ENCODE peak calls at places on chromosomes 7 and 10, in seven cellular contexts. One of them, this sample, is unnamed.

GRCh38 chr7:139571651-139572050 is 48.2 kb downstream of the CLEC2L start:
- DNase-seq in pancreas: no peak
- DNase-seq in GDM1: no peak
- DNase-seq in fibroblast of mammary gland: no peak
- DNase-seq in lower lobe of right lung: no peak
- DNase-seq in cardiac muscle cell: no peak
- DNase-seq in foreskin keratinocyte: no peak
- DNase-seq in this sample: no peak

GRCh38 chr7:78523903-78524302 is 725.3 kb downstream of the PHTF2 start:
- DNase-seq in pancreas: no peak
- DNase-seq in GDM1: no peak
- DNase-seq in fibroblast of mammary gland: no peak
- DNase-seq in lower lobe of right lung: no peak
- DNase-seq in cardiac muscle cell: no peak
- DNase-seq in foreskin keratinocyte: no peak
- DNase-seq in this sample: no peak

GRCh38 chr10:90967865-90968264 is 47.0 kb upstream of the ANKRD1 start:
- DNase-seq in pancreas: no peak
- DNase-seq in GDM1: no peak
- DNase-seq in fibroblast of mammary gland: no peak
- DNase-seq in lower lobe of right lung: no peak
- DNase-seq in cardiac muscle cell: no peak
- DNase-seq in foreskin keratinocyte: no peak
- DNase-seq in this sample: no peak

GRCh38 chr7:115662120-115662519 is 368.4 kb downstream of the TFEC start:
- DNase-seq in pancreas: no peak
- DNase-seq in GDM1: no peak
- DNase-seq in fibroblast of mammary gland: peak; percentile 64
- DNase-seq in lower lobe of right lung: no peak
- DNase-seq in cardiac muscle cell: no peak
- DNase-seq in foreskin keratinocyte: peak; percentile 82
- DNase-seq in this sample: no peak

GRCh38 chr10:90787376-90787775 is 70.5 kb downstream of the HTR7 start:
- DNase-seq in pancreas: no peak
- DNase-seq in GDM1: no peak
- DNase-seq in fibroblast of mammary gland: no peak
- DNase-seq in lower lobe of right lung: no peak
- DNase-seq in cardiac muscle cell: no peak
- DNase-seq in foreskin keratinocyte: no peak
- DNase-seq in this sample: no peak

GRCh38 chr7:143257501-143257900 is 5.7 kb upstream of the GSTK1 start:
- DNase-seq in pancreas: no peak
- DNase-seq in GDM1: no peak
- DNase-seq in fibroblast of mammary gland: no peak
- DNase-seq in lower lobe of right lung: no peak
- DNase-seq in cardiac muscle cell: no peak
- DNase-seq in foreskin keratinocyte: no peak
- DNase-seq in this sample: no peak

GRCh38 chr10:131860806-131861440 is 39.9 kb upstream of the PPP2R2D start:
- DNase-seq in pancreas: no peak
- DNase-seq in GDM1: no peak
- DNase-seq in fibroblast of mammary gland: no peak
- DNase-seq in lower lobe of right lung: peak; percentile 6
- DNase-seq in cardiac muscle cell: no peak
- DNase-seq in foreskin keratinocyte: no peak
- DNase-seq in this sample: no peak

GRCh38 chr7:107658467-107658866 is 2.2 kb upstream of the SLC26A4 start:
- DNase-seq in pancreas: no peak
- DNase-seq in GDM1: no peak
- DNase-seq in fibroblast of mammary gland: no peak
- DNase-seq in lower lobe of right lung: no peak
- DNase-seq in cardiac muscle cell: peak; percentile 21
- DNase-seq in foreskin keratinocyte: no peak
- DNase-seq in this sample: no peak

GRCh38 chr7:452230-452751 is 67.4 kb downstream of the PDGFA start:
- DNase-seq in pancreas: no peak
- DNase-seq in GDM1: no peak
- DNase-seq in fibroblast of mammary gland: no peak
- DNase-seq in lower lobe of right lung: no peak
- DNase-seq in cardiac muscle cell: peak; percentile 90
- DNase-seq in foreskin keratinocyte: no peak
- DNase-seq in this sample: no peak

GRCh38 chr7:34064511-34065158 is 159.3 kb downstream of the BMPER start:
- DNase-seq in pancreas: no peak
- DNase-seq in GDM1: no peak
- DNase-seq in fibroblast of mammary gland: peak; percentile 59
- DNase-seq in lower lobe of right lung: no peak
- DNase-seq in cardiac muscle cell: peak; percentile 57
- DNase-seq in foreskin keratinocyte: no peak
- DNase-seq in this sample: no peak

GRCh38 chr7:107878636-107879035 is 12.3 kb upstream of the DLD start:
- DNase-seq in pancreas: no peak
- DNase-seq in GDM1: no peak
- DNase-seq in fibroblast of mammary gland: no peak
- DNase-seq in lower lobe of right lung: no peak
- DNase-seq in cardiac muscle cell: no peak
- DNase-seq in foreskin keratinocyte: no peak
- DNase-seq in this sample: no peak

GRCh38 chr7:5514440-5515035 is 90.9 kb upstream of the TNRC18 start:
- DNase-seq in pancreas: no peak
- DNase-seq in GDM1: no peak
- DNase-seq in fibroblast of mammary gland: peak; percentile 26
- DNase-seq in lower lobe of right lung: peak; percentile 78
- DNase-seq in cardiac muscle cell: peak; percentile 56
- DNase-seq in foreskin keratinocyte: no peak
- DNase-seq in this sample: no peak

GRCh38 chr10:50382576-50383023 is 131.3 kb upstream of the ASAH2 start:
- DNase-seq in pancreas: no peak
- DNase-seq in GDM1: no peak
- DNase-seq in fibroblast of mammary gland: peak; percentile 51
- DNase-seq in lower lobe of right lung: no peak
- DNase-seq in cardiac muscle cell: no peak
- DNase-seq in foreskin keratinocyte: no peak
- DNase-seq in this sample: no peak

GRCh38 chr7:81937091-81937490 is 167.2 kb upstream of the HGF start:
- DNase-seq in pancreas: no peak
- DNase-seq in GDM1: no peak
- DNase-seq in fibroblast of mammary gland: peak; percentile 47
- DNase-seq in lower lobe of right lung: no peak
- DNase-seq in cardiac muscle cell: no peak
- DNase-seq in foreskin keratinocyte: peak; percentile 38
- DNase-seq in this sample: no peak

GRCh38 chr10:8369666-8370065 is 315.2 kb downstream of the GATA3 start:
- DNase-seq in pancreas: no peak
- DNase-seq in GDM1: no peak
- DNase-seq in fibroblast of mammary gland: no peak
- DNase-seq in lower lobe of right lung: no peak
- DNase-seq in cardiac muscle cell: peak; percentile 61
- DNase-seq in foreskin keratinocyte: peak; percentile 84
- DNase-seq in this sample: no peak

GRCh38 chr10:71442859-71443570 is 46.3 kb downstream of the CDH23 start:
- DNase-seq in pancreas: no peak
- DNase-seq in GDM1: no peak
- DNase-seq in fibroblast of mammary gland: no peak
- DNase-seq in lower lobe of right lung: no peak
- DNase-seq in cardiac muscle cell: no peak
- DNase-seq in foreskin keratinocyte: no peak
- DNase-seq in this sample: no peak

GRCh38 chr10:11898372-11899066 is 75.4 kb downstream of the PROSER2 start:
- DNase-seq in pancreas: peak; percentile 80
- DNase-seq in GDM1: no peak
- DNase-seq in fibroblast of mammary gland: no peak
- DNase-seq in lower lobe of right lung: peak; percentile 84
- DNase-seq in cardiac muscle cell: peak; percentile 32
- DNase-seq in foreskin keratinocyte: peak; percentile 89
- DNase-seq in this sample: no peak

GRCh38 chr10:78045237-78045636 is 11.6 kb downstream of the RPS24 start:
- DNase-seq in pancreas: no peak
- DNase-seq in GDM1: no peak
- DNase-seq in fibroblast of mammary gland: no peak
- DNase-seq in lower lobe of right lung: no peak
- DNase-seq in cardiac muscle cell: no peak
- DNase-seq in foreskin keratinocyte: no peak
- DNase-seq in this sample: no peak

GRCh38 chr10:93208717-93209464 is 135.2 kb downstream of the CYP26A1 start:
- DNase-seq in pancreas: no peak
- DNase-seq in GDM1: no peak
- DNase-seq in fibroblast of mammary gland: peak; percentile 53
- DNase-seq in lower lobe of right lung: no peak
- DNase-seq in cardiac muscle cell: peak; percentile 21
- DNase-seq in foreskin keratinocyte: peak; percentile 9
- DNase-seq in this sample: no peak

GRCh38 chr7:20305726-20306125 is 25.0 kb upstream of the ITGB8 start:
- DNase-seq in pancreas: no peak
- DNase-seq in GDM1: no peak
- DNase-seq in fibroblast of mammary gland: no peak
- DNase-seq in lower lobe of right lung: no peak
- DNase-seq in cardiac muscle cell: no peak
- DNase-seq in foreskin keratinocyte: no peak
- DNase-seq in this sample: no peak